ENCODE peak calls at places on chromosomes 3 and 15, in eight cellular contexts. C is KG1, T is globus pallidus, W is NCI-H69, A is fibroblast of mammary gland, V is GM04504, J is epithelial cell of esophagus, Q is tibial artery. F is an unnamed sample.

GRCh38 chr15:101014921-101015841 is 96.0 kb downstream of the LRRK1 start:
- DNase-seq in C (peak), T (peak), W (peak), A (peak), V (no peak), J (peak), Q (peak), F (peak)

GRCh38 chr15:99454941-99455795 is 110.6 kb upstream of the MEF2A start:
- DNase-seq in C (no peak), T (peak), W (no peak), A (peak), V (peak), J (peak), Q (peak), F (peak)

GRCh38 chr3:100082724-100083123 is 31.6 kb downstream of the FILIP1L start:
- DNase-seq in C (no peak), T (no peak), W (no peak), A (no peak), V (no peak), J (no peak), Q (no peak), F (no peak)

GRCh38 chr3:52534281-52535183 is 875 bp upstream of the NT5DC2 start:
- DNase-seq in C (no peak), T (no peak), W (peak), A (peak), V (no peak), J (peak), Q (no peak), F (no peak)

GRCh38 chr3:36843065-36844051 is 79.0 kb upstream of the DCLK3 start:
- DNase-seq in C (no peak), T (no peak), W (peak), A (peak), V (no peak), J (peak), Q (no peak), F (peak)

GRCh38 chr3:146537603-146538002 is 6.8 kb downstream of the PLSCR1 start:
- DNase-seq in C (no peak), T (no peak), W (no peak), A (peak), V (no peak), J (no peak), Q (no peak), F (no peak)

GRCh38 chr3:101939391-101939790 is 90.1 kb downstream of the NFKBIZ start:
- DNase-seq in C (no peak), T (no peak), W (no peak), A (no peak), V (no peak), J (no peak), Q (no peak), F (no peak)

GRCh38 chr3:197501879-197502620 is 53.7 kb downstream of the BDH1 start:
- DNase-seq in C (peak), T (peak), W (peak), A (peak), V (no peak), J (peak), Q (no peak), F (peak)

GRCh38 chr15:99556010-99556409 is 9.8 kb upstream of the MEF2A start:
- DNase-seq in C (no peak), T (no peak), W (peak), A (no peak), V (no peak), J (no peak), Q (no peak), F (no peak)

GRCh38 chr15:41207687-41208448 is 22.7 kb downstream of the EXD1 start:
- DNase-seq in C (no peak), T (no peak), W (peak), A (peak), V (no peak), J (peak), Q (no peak), F (no peak)

GRCh38 chr3:107612581-107613182 is 89.9 kb downstream of the BBX start:
- DNase-seq in C (no peak), T (no peak), W (no peak), A (no peak), V (no peak), J (peak), Q (no peak), F (no peak)

GRCh38 chr3:102034639-102035038 is 185.3 kb downstream of the NFKBIZ start:
- DNase-seq in C (no peak), T (no peak), W (no peak), A (no peak), V (no peak), J (no peak), Q (no peak), F (no peak)

GRCh38 chr3:101803152-101803782 is 24.3 kb downstream of the NXPE3 start:
- DNase-seq in C (peak), T (peak), W (peak), A (peak), V (peak), J (peak), Q (no peak), F (peak)